ENCODE peak calls at places on chromosome 2, in five cellular contexts. B is WERI-Rb-1, G is prostate gland, Z is GM06990, H is GM12878. S is an unnamed sample.

GRCh38 chr2:159096896-159097295 is 128.5 kb downstream of the TANC1 start:
- DNase-seq in B (no peak), G (no peak), Z (no peak), H (no peak), S (no peak)

GRCh38 chr2:189835855-189836558 is 51.8 kb downstream of the PMS1 start:
- DNase-seq in B (no peak), G (no peak), Z (no peak), H (no peak), S (no peak)

GRCh38 chr2:33069894-33070651 is 123.3 kb downstream of the LTBP1 start:
- DNase-seq in B (no peak), G (peak), Z (no peak), H (no peak), S (no peak)

GRCh38 chr2:147255812-147256211 is 589.0 kb upstream of the ACVR2A start:
- DNase-seq in B (no peak), G (no peak), Z (no peak), H (no peak), S (no peak)

GRCh38 chr2:86186431-86186830 is 8.8 kb downstream of the IMMT start:
- DNase-seq in B (no peak), G (no peak), Z (no peak), H (no peak), S (no peak)

GRCh38 chr2:172416447-172417058 is 10.8 kb upstream of the ITGA6 start:
- DNase-seq in B (no peak), G (no peak), Z (no peak), H (no peak), S (no peak)

GRCh38 chr2:231715988-231716616 is 7.8 kb downstream of the PTMA start:
- DNase-seq in B (no peak), G (no peak), Z (peak), H (no peak), S (no peak)

GRCh38 chr2:133240505-133241230 is 327.6 kb downstream of the NCKAP5 start:
- DNase-seq in B (no peak), G (no peak), Z (no peak), H (no peak), S (no peak)

GRCh38 chr2:1621041-1621440 is 123.3 kb downstream of the PXDN start:
- DNase-seq in B (no peak), G (no peak), Z (no peak), H (no peak), S (no peak)

GRCh38 chr2:109380502-109381326 is 233.1 kb downstream of the SEPTIN10 start:
- DNase-seq in B (no peak), G (no peak), Z (no peak), H (no peak), S (no peak)

GRCh38 chr2:44918095-44918775 is 23.3 kb upstream of the SIX3 start:
- DNase-seq in B (no peak), G (no peak), Z (no peak), H (peak), S (no peak)

GRCh38 chr2:189203177-189203799 is 23.7 kb upstream of the COL5A2 start:
- DNase-seq in B (no peak), G (no peak), Z (no peak), H (no peak), S (no peak)

GRCh38 chr2:96169868-96170507 is 24.7 kb upstream of the DUSP2 start:
- DNase-seq in B (no peak), G (no peak), Z (no peak), H (no peak), S (no peak)

GRCh38 chr2:65057391-65058052 is 1.3 kb downstream of the CEP68 start:
- DNase-seq in B (no peak), G (no peak), Z (peak), H (peak), S (peak)

DNA sequence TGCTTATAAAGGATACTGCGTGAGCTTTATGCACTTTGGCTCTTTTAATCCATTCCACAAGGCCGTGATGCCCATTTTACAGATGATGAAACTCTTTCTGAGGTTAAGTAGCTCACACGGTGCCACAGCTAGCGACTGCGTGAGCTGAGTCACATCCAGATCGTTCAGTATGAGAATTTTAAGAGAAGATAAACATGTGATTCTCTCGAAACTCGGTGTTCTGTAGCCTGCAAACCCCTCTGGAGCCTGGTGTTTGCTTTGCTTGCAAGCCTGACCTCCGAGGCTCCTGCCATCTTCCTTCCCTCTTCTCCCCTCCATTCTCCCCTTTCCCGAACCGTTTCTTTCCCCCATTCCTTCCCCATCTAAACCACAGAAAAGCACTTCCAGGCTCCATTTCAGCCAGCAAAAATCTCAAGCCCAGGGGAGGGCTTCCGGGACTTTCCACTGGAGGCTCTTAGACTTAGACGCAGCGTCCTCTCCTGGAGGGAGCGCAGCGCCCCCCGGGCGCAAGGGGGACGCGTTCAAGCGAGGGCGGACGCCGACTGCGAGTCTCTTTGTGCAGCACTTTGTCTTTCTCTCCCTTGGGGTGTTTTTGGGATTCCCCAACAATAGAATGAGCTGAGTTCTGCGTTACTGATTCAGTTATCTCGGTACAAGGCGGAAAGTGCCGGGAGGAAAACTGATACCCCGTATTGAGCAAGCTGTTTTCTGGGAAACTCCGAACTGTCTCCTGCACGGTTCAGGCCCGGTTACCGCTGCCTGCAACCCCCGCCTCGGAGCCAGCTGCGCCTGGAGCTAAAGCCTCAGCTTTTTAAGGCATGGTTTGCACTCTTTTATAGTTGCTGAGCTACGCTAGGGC is 38.0 kb downstream of the CYP1B1 start:
- DNase-seq in B (no peak), G (peak), Z (peak), H (peak), S (peak)
- TF ChIP-seq CTCF in B (no peak), G (peak), Z (peak), H (peak), S (peak)

GRCh38 chr2:104863229-104863584 is 9.3 kb downstream of the POU3F3 start:
- DNase-seq in B (no peak), G (no peak), Z (no peak), H (no peak), S (no peak)

GRCh38 chr2:104861295-104862060 is 7.6 kb downstream of the POU3F3 start:
- DNase-seq in B (no peak), G (no peak), Z (no peak), H (no peak), S (no peak)

GRCh38 chr2:104863585-104864279 is 9.8 kb downstream of the POU3F3 start:
- DNase-seq in B (no peak), G (no peak), Z (no peak), H (no peak), S (no peak)

GRCh38 chr2:104864280-104864599 is 10.3 kb downstream of the POU3F3 start:
- DNase-seq in B (no peak), G (no peak), Z (no peak), H (no peak), S (no peak)

GRCh38 chr2:104862061-104862941 is 8.4 kb downstream of the POU3F3 start:
- DNase-seq in B (no peak), G (no peak), Z (no peak), H (no peak), S (no peak)
- H3K4me3 ChIP-seq in B (no peak), G (no peak), Z (no peak), H (no peak), S (no peak)

GRCh38 chr2:104254017-104254416 is 599.9 kb upstream of the POU3F3 start:
- DNase-seq in B (no peak), G (no peak), Z (no peak), H (no peak), S (no peak)
- TF ChIP-seq CTCF in B (no peak), G (no peak), Z (no peak), H (no peak), S (no peak)

GRCh38 chr2:118618279-118618678 is 229.2 kb downstream of the EN1 start:
- DNase-seq in B (no peak), G (no peak), Z (no peak), H (no peak), S (no peak)

GRCh38 chr2:118613742-118614141 is 233.7 kb downstream of the EN1 start:
- DNase-seq in B (no peak), G (no peak), Z (no peak), H (no peak), S (no peak)

GRCh38 chr2:118614856-118615255 is 232.6 kb downstream of the EN1 start:
- DNase-seq in B (no peak), G (no peak), Z (no peak), H (no peak), S (no peak)

DNA sequence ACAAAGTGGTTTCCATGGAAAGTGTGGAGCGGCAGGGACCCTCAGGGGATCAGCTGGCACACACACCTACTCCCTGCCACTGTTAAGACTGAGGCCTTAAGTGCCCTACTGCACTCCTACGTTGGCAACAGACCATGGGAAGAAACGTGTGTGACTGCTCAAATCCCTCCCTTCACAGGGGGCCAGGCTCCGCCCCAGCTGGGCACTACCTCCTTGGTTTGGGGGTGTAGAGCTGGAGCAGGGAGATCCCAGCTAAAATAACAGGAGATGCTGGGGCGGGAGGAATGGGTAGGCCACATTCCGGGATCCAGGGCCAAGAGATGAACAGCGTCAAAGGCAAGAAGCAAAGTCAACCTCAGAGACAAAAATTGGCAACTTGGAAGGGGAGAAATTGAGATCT is 231.0 kb downstream of the EN1 start:
- DNase-seq in B (no peak), G (no peak), Z (no peak), H (no peak), S (no peak)
- H3K4me3 ChIP-seq in B (no peak), G (no peak), Z (no peak), H (no peak), S (no peak)

GRCh38 chr2:26840937-26841610 is 6.9 kb upstream of the DPYSL5 start:
- DNase-seq in B (peak), G (no peak), Z (no peak), H (no peak), S (no peak)
- TF ChIP-seq CTCF in B (peak), G (no peak), Z (peak), H (no peak), S (peak)

GRCh38 chr2:177239053-177239452 is 25.5 kb downstream of the NFE2L2 start:
- DNase-seq in B (no peak), G (no peak), Z (no peak), H (no peak), S (no peak)
- H3K4me3 ChIP-seq in B (no peak), G (no peak), Z (no peak), H (no peak), S (no peak)

GRCh38 chr2:113700186-113700841 is 56.1 kb downstream of the SLC35F5 start:
- DNase-seq in B (peak), G (no peak), Z (peak), H (peak), S (peak)
- TF ChIP-seq CTCF in B (no peak), G (no peak), Z (peak), H (peak), S (peak)

GRCh38 chr2:67997528-67998267 is 65.1 kb downstream of the C1D start:
- DNase-seq in B (no peak), G (no peak), Z (no peak), H (no peak), S (no peak)
- H3K4me3 ChIP-seq in B (no peak), G (no peak), Z (no peak), H (no peak), S (no peak)

GRCh38 chr2:17879137-17879912 is 858 bp downstream of the KCNS3 start:
- DNase-seq in B (peak), G (peak), Z (peak), H (no peak), S (no peak)
- TF ChIP-seq CTCF in B (peak), G (peak), Z (no peak), H (no peak), S (no peak)

DNA sequence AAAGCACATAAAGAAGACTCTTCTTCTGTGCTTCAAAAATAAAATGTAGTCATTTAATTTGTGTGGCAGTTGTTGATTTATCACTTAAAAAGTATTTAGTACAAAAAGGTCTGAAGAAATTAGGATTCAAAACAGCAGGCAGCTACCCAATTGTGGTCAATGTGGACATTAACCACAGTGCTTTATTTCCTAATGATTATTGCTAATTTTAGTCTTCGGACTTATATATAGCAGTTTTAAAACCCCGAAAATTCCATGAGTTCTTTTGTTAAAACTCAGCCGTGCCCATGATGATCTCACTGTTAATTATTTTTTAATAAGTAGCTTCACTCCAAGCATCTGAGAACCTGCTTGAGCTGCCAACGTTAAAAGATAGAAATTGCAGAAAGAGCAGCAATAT is 594.3 kb downstream of the STK39 start:
- DNase-seq in B (no peak), G (no peak), Z (no peak), H (no peak), S (no peak)
- H3K4me3 ChIP-seq in B (no peak), G (no peak), Z (no peak), H (no peak), S (no peak)

S was measured in GM12864.